ENCODE peak calls at places on chromosomes 12 and 14, in eight cellular contexts. U, F, L, A, T, Y, E and O are unnamed samples.

GRCh38 chr12:28507867-28508266 is 317.6 kb downstream of the CCDC91 start:
- DNase-seq in U (no peak), F (no peak), L (no peak), A (no peak), T (no peak), Y (no peak), E (no peak), O (no peak)

GRCh38 chr12:104681012-104681690 is 224.4 kb downstream of the CHST11 start:
- DNase-seq in U (no peak), F (no peak), L (no peak), A (no peak), T (no peak), Y (no peak), E (no peak), O (no peak)

GRCh38 chr14:63867926-63868921 is 15.4 kb downstream of the SYNE2 start:
- DNase-seq in U (no peak), F (peak), L (no peak), A (no peak), T (no peak), Y (peak), E (no peak), O (no peak)

GRCh38 chr12:104356231-104357115 is 52.9 kb downstream of the EID3 start:
- DNase-seq in U (no peak), F (no peak), L (no peak), A (peak), T (no peak), Y (no peak), E (no peak), O (no peak)

GRCh38 chr12:3207858-3208257 is 130.7 kb downstream of the TSPAN9 start:
- DNase-seq in U (no peak), F (no peak), L (no peak), A (peak), T (no peak), Y (no peak), E (no peak), O (no peak)

GRCh38 chr12:57614178-57614947 is 3.1 kb downstream of the ARHGEF25 start:
- DNase-seq in U (no peak), F (peak), L (no peak), A (no peak), T (no peak), Y (no peak), E (peak), O (no peak)

GRCh38 chr12:30847259-30847658 is 79.3 kb upstream of the TSPAN11 start:
- DNase-seq in U (peak), F (peak), L (peak), A (peak), T (no peak), Y (peak), E (no peak), O (peak)

GRCh38 chr12:73057428-73057827 is 785.3 kb downstream of the TRHDE start:
- DNase-seq in U (no peak), F (no peak), L (no peak), A (no peak), T (no peak), Y (no peak), E (no peak), O (no peak)

GRCh38 chr12:49702009-49702408 is 5.2 kb downstream of the FMNL3 start:
- DNase-seq in U (no peak), F (no peak), L (no peak), A (no peak), T (no peak), Y (no peak), E (no peak), O (no peak)

GRCh38 chr12:98401427-98401826 is 114.0 kb upstream of the TMPO start:
- DNase-seq in U (peak), F (no peak), L (no peak), A (peak), T (no peak), Y (no peak), E (no peak), O (no peak)

GRCh38 chr12:26614217-26614616 is 218.8 kb downstream of the ITPR2 start:
- DNase-seq in U (no peak), F (no peak), L (no peak), A (peak), T (no peak), Y (peak), E (no peak), O (no peak)

GRCh38 chr12:12684375-12685106 is 11.4 kb downstream of the GPR19 start:
- DNase-seq in U (no peak), F (no peak), L (no peak), A (peak), T (no peak), Y (peak), E (no peak), O (no peak)

GRCh38 chr14:104977008-104977680 is 1.0 kb downstream of the AHNAK2 start:
- DNase-seq in U (no peak), F (no peak), L (no peak), A (no peak), T (no peak), Y (peak), E (no peak), O (no peak)
- H3K4me3 ChIP-seq in U (peak), F (no peak), L (peak), A (peak), T (peak), Y (no peak), E (peak), O (peak)

DNA sequence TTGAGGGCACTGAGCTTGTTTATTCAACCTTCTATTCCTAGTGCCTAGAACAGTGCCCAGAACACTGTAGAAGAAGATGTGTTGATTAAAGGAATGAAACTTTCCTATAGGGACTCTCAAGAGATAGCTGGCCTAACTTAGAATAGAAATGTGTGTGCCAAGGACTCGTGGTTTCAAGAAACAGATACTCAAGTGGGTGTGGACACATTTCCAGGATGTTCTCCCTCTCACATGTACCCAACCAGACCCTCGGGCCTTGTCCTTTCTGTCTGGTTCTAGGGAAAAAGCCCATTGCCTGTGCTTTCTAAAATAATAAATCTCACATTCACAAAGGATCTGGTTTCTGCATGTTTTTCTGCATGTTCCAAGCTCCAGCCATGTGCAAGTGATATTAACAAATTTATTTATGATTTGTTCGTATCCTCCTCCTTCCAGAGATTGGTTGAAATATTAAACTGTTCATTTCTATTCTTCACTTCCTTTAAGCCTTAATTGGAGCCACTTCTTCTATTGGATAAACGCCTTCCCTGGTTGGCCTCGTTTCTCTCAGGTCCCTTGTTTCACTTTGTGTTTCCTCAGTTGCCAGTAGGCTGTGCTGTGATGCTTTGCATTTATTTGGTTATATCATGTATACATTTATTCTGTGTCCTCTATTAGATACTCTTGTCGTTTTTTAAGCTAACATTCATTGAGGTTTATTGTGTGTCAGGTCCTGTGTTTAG is 89.8 kb downstream of the CRADD start:
- DNase-seq in U (peak), F (no peak), L (peak), A (peak), T (no peak), Y (peak), E (peak), O (peak)
- TF ChIP-seq CTCF in U (peak), F (peak), L (no peak), A (peak), T (peak), Y (no peak), E (peak), O (peak)

GRCh38 chr12:19410639-19411184 is 28.6 kb upstream of the AEBP2 start:
- DNase-seq in U (no peak), F (no peak), L (no peak), A (no peak), T (no peak), Y (no peak), E (no peak), O (no peak)
- H3K4me3 ChIP-seq in U (no peak), F (no peak), L (no peak), A (no peak), T (no peak), Y (no peak), E (no peak), O (no peak)

DNA sequence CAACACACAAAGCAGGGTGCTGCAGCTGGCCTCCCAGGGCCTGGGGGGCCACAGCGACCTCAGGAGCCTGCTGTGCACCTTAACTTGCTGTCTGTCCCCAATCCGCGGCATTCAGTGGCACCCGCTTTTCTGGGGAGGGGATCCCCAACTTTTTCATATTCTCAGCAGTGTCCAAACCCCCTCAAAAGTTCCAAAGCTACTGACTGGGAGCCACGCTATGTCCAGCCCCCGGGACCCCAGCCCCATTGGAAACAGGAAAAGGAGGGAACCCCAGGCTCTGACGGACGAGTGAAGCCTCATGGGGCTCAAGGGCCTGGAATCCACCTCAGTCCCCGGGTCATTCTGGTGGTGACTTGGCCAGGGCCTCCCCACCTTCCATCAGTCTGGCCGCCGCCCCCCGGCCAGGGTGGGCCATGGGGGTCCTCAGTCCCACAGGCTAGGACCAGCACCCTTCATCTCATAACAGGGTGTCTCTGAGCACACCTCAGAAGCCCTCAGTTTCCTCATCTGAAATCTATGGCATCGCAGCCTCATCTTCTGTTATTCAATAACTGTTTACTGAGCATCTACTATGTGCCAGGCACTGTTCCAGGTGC is 127.3 kb downstream of the NCOR2 start:
- DNase-seq in U (no peak), F (no peak), L (no peak), A (no peak), T (no peak), Y (no peak), E (no peak), O (no peak)
- TF ChIP-seq CTCF in U (no peak), F (no peak), L (no peak), A (no peak), T (no peak), Y (no peak), E (no peak), O (no peak)

DNA sequence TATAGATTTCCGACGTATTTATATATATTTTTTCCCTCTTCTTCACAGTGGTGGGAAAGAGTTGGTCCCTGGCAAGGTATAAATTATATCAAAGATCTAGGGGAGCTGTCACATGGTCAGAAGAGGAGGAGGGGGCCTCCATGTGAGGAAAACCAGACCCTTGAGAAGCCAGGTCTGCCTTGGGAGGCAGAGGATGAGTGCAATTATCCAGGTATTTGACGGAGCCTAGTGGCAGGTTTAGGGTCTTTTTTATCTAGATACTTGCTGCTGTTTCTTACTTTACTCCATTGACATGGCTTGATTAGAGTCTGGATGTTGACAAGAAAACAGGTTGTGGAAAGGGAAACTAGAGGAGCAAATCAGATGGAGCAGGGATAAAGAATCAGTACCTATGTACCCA is 5.5 kb downstream of the COPZ1 start:
- DNase-seq in U (no peak), F (no peak), L (no peak), A (no peak), T (no peak), Y (no peak), E (no peak), O (no peak)
- H3K4me3 ChIP-seq in U (no peak), F (no peak), L (no peak), A (no peak), T (no peak), Y (no peak), E (no peak), O (no peak)